ENCODE peak calls at places on chromosomes 16 and 17, in six cellular contexts. N, D, Z, L, K and G are unnamed samples.

GRCh38 chr16:28897826-28898225 is 19.5 kb downstream of the ATP2A1 start:
- DNase-seq in D (no peak), K (no peak), Z (no peak), N (no peak), L (no peak), G (no peak)

GRCh38 chr17:39027037-39027436 is 59.8 kb upstream of the FBXO47 start:
- DNase-seq in L (peak), Z (peak), K (peak), D (peak), N (peak), G (peak)

GRCh38 chr16:592518-593306 is 2.8 kb downstream of the RAB40C start:
- DNase-seq in Z (peak), K (no peak), D (peak), L (peak), N (no peak), G (no peak)

GRCh38 chr17:32564325-32564724 is 77.5 kb downstream of the CDK5R1 start:
- DNase-seq in K (no peak), Z (no peak), D (no peak), L (no peak), N (no peak), G (no peak)

GRCh38 chr17:38981640-38982039 is 14.4 kb upstream of the FBXO47 start:
- DNase-seq in K (no peak), L (no peak), Z (no peak), D (no peak), N (no peak), G (no peak)

GRCh38 chr16:22388101-22388644 is 13.8 kb upstream of the CDR2 start:
- DNase-seq in K (no peak), N (no peak), Z (no peak), D (no peak), L (no peak), G (no peak)

GRCh38 chr16:87374313-87374712 is 9.3 kb downstream of the FBXO31 start:
- DNase-seq in D (no peak), K (no peak), Z (no peak), L (no peak), N (no peak), G (no peak)

GRCh38 chr17:35171834-35172233 is 22.4 kb downstream of the SLC35G3 start:
- DNase-seq in D (no peak), N (no peak), K (no peak), L (no peak), Z (no peak), G (no peak)

GRCh38 chr17:35160354-35161201 is 13.0 kb downstream of the UNC45B start:
- DNase-seq in D (no peak), N (no peak), Z (no peak), K (no peak), L (no peak), G (no peak)

GRCh38 chr16:85607331-85607765 is 5.8 kb upstream of the GSE1 start:
- DNase-seq in N (no peak), L (no peak), K (no peak), D (no peak), Z (no peak), G (no peak)

GRCh38 chr16:84808812-84809211 is 11.0 kb upstream of the CRISPLD2 start:
- DNase-seq in K (no peak), N (no peak), Z (no peak), D (no peak), L (no peak), G (no peak)

GRCh38 chr17:82200743-82201497 is 11.7 kb downstream of the CCDC57 start:
- DNase-seq in Z (no peak), L (no peak), K (no peak), D (no peak), N (no peak), G (no peak)

GRCh38 chr17:34565715-34566114 is 13.7 kb upstream of the TMEM132E start:
- DNase-seq in K (no peak), Z (no peak), D (no peak), L (no peak), N (no peak), G (no peak)

GRCh38 chr17:37239690-37240344 is 136.0 kb upstream of the C17orf78 start:
- DNase-seq in L (no peak), Z (no peak), N (no peak), K (peak), D (no peak), G (peak)

GRCh38 chr17:13736915-13737314 is 135.2 kb upstream of the HS3ST3A1 start:
- DNase-seq in D (no peak), K (no peak), L (no peak), N (no peak), Z (no peak), G (no peak)

GRCh38 chr17:46851029-46851741 is at the start of gene WNT9B:
- DNase-seq in K (peak), N (no peak), L (peak), Z (peak), D (peak), G (no peak)

GRCh38 chr16:70391881-70392481 is 45.3 kb downstream of the DDX19A start:
- DNase-seq in L (no peak), D (no peak), N (peak), Z (no peak), K (no peak), G (no peak)

GRCh38 chr17:66474258-66474657 is 171.8 kb downstream of the PRKCA start:
- DNase-seq in N (no peak), L (no peak), K (no peak), Z (no peak), D (no peak), G (no peak)

GRCh38 chr17:82313195-82314011 is 4.0 kb downstream of the CD7 start:
- DNase-seq in Z (no peak), D (no peak), L (no peak), N (no peak), K (no peak), G (no peak)

GRCh38 chr16:83513006-83513755 is 294.6 kb upstream of the HSBP1 start:
- DNase-seq in L (no peak), N (no peak), K (no peak), D (no peak), Z (no peak), G (no peak)

GRCh38 chr17:76451480-76451879 is 1.5 kb downstream of the UBE2O start:
- DNase-seq in Z (no peak), L (no peak), N (no peak), D (no peak), K (no peak), G (no peak)

GRCh38 chr17:76446449-76447231 is 6.3 kb downstream of the UBE2O start:
- DNase-seq in Z (no peak), N (no peak), K (no peak), D (peak), L (no peak), G (no peak)

GRCh38 chr17:76452102-76452645 is 778 bp downstream of the UBE2O start:
- DNase-seq in D (no peak), L (no peak), Z (peak), N (no peak), K (no peak), G (no peak)

GRCh38 chr17:76447931-76448652 is 4.9 kb downstream of the UBE2O start:
- DNase-seq in N (no peak), K (no peak), D (no peak), Z (no peak), L (no peak), G (no peak)

GRCh38 chr17:76449126-76449525 is 3.8 kb downstream of the UBE2O start:
- DNase-seq in Z (no peak), L (no peak), N (no peak), D (no peak), K (no peak), G (no peak)
- TF ChIP-seq CTCF in Z (no peak), L (no peak), N (no peak), D (no peak), K (no peak), G (no peak)

GRCh38 chr17:57242148-57242547 is 14.2 kb upstream of the MSI2 start:
- DNase-seq in L (no peak), Z (no peak), N (no peak), D (no peak), K (no peak), G (no peak)
- TF ChIP-seq CTCF in L (no peak), Z (no peak), N (no peak), D (no peak), K (no peak), G (no peak)

GRCh38 chr16:20674684-20675487 is 22.6 kb downstream of the ACSM1 start:
- DNase-seq in N (peak), D (peak), Z (no peak), L (peak), K (no peak), G (no peak)

GRCh38 chr16:20675488-20676267 is 21.8 kb downstream of the ACSM1 start:
- DNase-seq in K (peak), D (peak), Z (peak), L (peak), N (peak), G (peak)

GRCh38 chr16:20676268-20676828 is 21.1 kb downstream of the ACSM1 start:
- DNase-seq in N (peak), L (peak), K (no peak), Z (peak), D (peak), G (no peak)

GRCh38 chr16:20678242-20678641 is 19.2 kb downstream of the ACSM1 start:
- DNase-seq in D (no peak), Z (no peak), K (no peak), N (no peak), L (no peak), G (no peak)

DNA sequence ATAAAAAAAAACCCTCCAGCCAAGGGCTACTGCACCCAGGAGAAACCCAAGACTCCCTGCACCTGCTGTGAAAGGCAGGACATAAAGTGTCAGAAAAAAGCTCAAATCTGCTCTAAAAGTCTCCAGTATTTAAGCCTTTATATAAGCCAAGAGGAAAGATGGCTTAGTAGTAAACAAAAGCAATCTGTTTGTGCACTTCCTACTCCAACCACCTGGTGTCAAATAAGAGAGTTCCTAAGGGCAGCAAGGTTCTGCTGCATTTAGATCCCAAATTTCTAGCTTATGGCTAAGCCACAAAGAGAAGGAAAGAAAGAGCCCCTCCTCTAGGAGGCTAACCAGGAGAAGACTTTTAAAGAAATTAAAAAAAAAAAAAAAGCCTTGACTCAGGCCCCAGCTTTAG is 20.6 kb downstream of the ACSM1 start:
- DNase-seq in K (no peak), D (no peak), N (no peak), L (no peak), Z (no peak), G (no peak)
- TF ChIP-seq CTCF in K (no peak), D (no peak), N (no peak), L (no peak), Z (no peak), G (no peak)

GRCh38 chr17:27206447-27206846 is 87.5 kb upstream of the WSB1 start:
- DNase-seq in D (peak), N (no peak), Z (no peak), K (peak), L (no peak), G (no peak)
- TF ChIP-seq CTCF in D (no peak), N (no peak), Z (no peak), K (peak), L (no peak), G (no peak)

GRCh38 chr17:7897773-7898172 is 9.2 kb downstream of the CHD3 start:
- DNase-seq in Z (no peak), L (no peak), N (no peak), D (no peak), K (no peak), G (no peak)
- TF ChIP-seq CTCF in Z (peak), L (peak), N (peak), D (no peak), K (peak), G (no peak)

DNA sequence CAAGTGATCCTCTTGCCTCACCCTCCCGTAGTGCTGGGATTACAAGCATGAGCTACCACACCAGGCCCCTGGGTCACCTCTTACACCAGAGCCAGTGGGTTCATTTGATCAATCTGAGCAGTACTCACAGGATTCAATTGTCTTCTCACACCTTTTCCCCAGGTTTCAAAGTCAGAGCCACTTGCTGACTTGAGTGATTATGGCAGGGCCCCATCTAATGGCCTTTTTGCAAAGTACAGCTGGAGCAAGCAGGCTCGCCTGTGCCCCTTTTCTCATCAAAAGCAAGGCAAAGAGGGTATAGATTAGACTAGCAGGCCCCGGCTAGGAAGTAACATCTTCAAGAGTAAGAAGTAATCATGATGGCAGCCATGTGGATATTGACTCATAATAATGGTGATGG is 114.8 kb upstream of the NOL11 start:
- DNase-seq in L (no peak), K (peak), Z (peak), D (peak), N (no peak), G (peak)
- TF ChIP-seq CTCF in L (peak), K (peak), Z (no peak), D (peak), N (no peak), G (peak)